ENCODE peak calls at places on chromosomes 6 and 20, in four cellular contexts. One of them, this sample, is unnamed.

GRCh38 chr20:46104262-46104661 is 13.9 kb upstream of the CD40 start:
- DNase-seq in mammary epithelial cell: no peak
- DNase-seq in ovary: no peak
- DNase-seq in IMR-90: no peak
- DNase-seq in this sample: no peak

GRCh38 chr6:19895866-19896579 is 58.9 kb downstream of the ID4 start:
- DNase-seq in mammary epithelial cell: peak
- DNase-seq in ovary: no peak
- DNase-seq in IMR-90: no peak
- DNase-seq in this sample: no peak

GRCh38 chr6:111925296-111925695 is 52.0 kb upstream of the FYN start:
- DNase-seq in IMR-90: peak
- DNase-seq in mammary epithelial cell: peak
- DNase-seq in ovary: no peak
- DNase-seq in this sample: no peak

GRCh38 chr6:1624071-1624847 is 14.5 kb downstream of the FOXC1 start:
- DNase-seq in ovary: no peak
- DNase-seq in mammary epithelial cell: no peak
- DNase-seq in IMR-90: no peak
- DNase-seq in this sample: no peak

GRCh38 chr20:62219992-62220665 is at the start of gene HRH3:
- DNase-seq in mammary epithelial cell: no peak
- DNase-seq in ovary: peak
- DNase-seq in IMR-90: no peak
- DNase-seq in this sample: no peak

GRCh38 chr6:99613398-99613704 is 6.7 kb downstream of the PRDM13 start:
- DNase-seq in IMR-90: peak
- DNase-seq in mammary epithelial cell: no peak
- DNase-seq in ovary: no peak
- DNase-seq in this sample: no peak

GRCh38 chr20:1537731-1538058 is 19.8 kb downstream of the SIRPD start:
- DNase-seq in mammary epithelial cell: no peak
- DNase-seq in IMR-90: no peak
- DNase-seq in ovary: no peak
- DNase-seq in this sample: no peak

GRCh38 chr6:84033523-84034451 is at the start of gene MRAP2:
- DNase-seq in mammary epithelial cell: peak
- DNase-seq in IMR-90: no peak
- DNase-seq in ovary: no peak
- DNase-seq in this sample: no peak

GRCh38 chr20:43726811-43727338 is at the start of gene GTSF1L:
- DNase-seq in mammary epithelial cell: no peak
- DNase-seq in ovary: no peak
- DNase-seq in IMR-90: peak
- DNase-seq in this sample: no peak

GRCh38 chr20:703426-703825 is 27.8 kb upstream of the SCRT2 start:
- DNase-seq in IMR-90: no peak
- DNase-seq in ovary: no peak
- DNase-seq in mammary epithelial cell: no peak
- DNase-seq in this sample: no peak

GRCh38 chr6:63904844-63905243 is 269.2 kb downstream of the PHF3 start:
- DNase-seq in IMR-90: peak
- DNase-seq in mammary epithelial cell: peak
- DNase-seq in ovary: no peak
- DNase-seq in this sample: no peak

GRCh38 chr6:156107514-156108150 is 652.0 kb upstream of the NOX3 start:
- DNase-seq in mammary epithelial cell: no peak
- DNase-seq in ovary: no peak
- DNase-seq in IMR-90: no peak
- DNase-seq in this sample: no peak

GRCh38 chr6:41027799-41028617 is 11.0 kb downstream of the UNC5CL start:
- DNase-seq in IMR-90: peak
- DNase-seq in ovary: peak
- DNase-seq in mammary epithelial cell: peak
- DNase-seq in this sample: peak

GRCh38 chr20:32247957-32248497 is 29.4 kb upstream of the KIF3B start:
- DNase-seq in ovary: no peak
- DNase-seq in mammary epithelial cell: no peak
- DNase-seq in IMR-90: no peak
- DNase-seq in this sample: no peak

GRCh38 chr20:52565614-52566013 is 374.0 kb upstream of the ZFP64 start:
- DNase-seq in ovary: no peak
- DNase-seq in IMR-90: no peak
- DNase-seq in mammary epithelial cell: no peak
- DNase-seq in this sample: no peak

GRCh38 chr20:15656124-15656523 is 917.1 kb downstream of the KIF16B start:
- DNase-seq in IMR-90: peak
- DNase-seq in ovary: no peak
- DNase-seq in mammary epithelial cell: no peak
- DNase-seq in this sample: no peak

GRCh38 chr6:26607434-26608230 is 10.9 kb downstream of the ABT1 start:
- DNase-seq in ovary: no peak
- DNase-seq in IMR-90: peak
- DNase-seq in mammary epithelial cell: peak
- DNase-seq in this sample: no peak

GRCh38 chr20:50824137-50824536 is 29.3 kb downstream of the BCAS4 start:
- DNase-seq in ovary: peak
- DNase-seq in IMR-90: peak
- DNase-seq in mammary epithelial cell: no peak
- DNase-seq in this sample: no peak

GRCh38 chr6:23179994-23180393 is 610.6 kb downstream of the HDGFL1 start:
- DNase-seq in ovary: no peak
- DNase-seq in mammary epithelial cell: no peak
- DNase-seq in IMR-90: no peak
- DNase-seq in this sample: no peak

GRCh38 chr20:63587781-63588591 is 13.9 kb upstream of the HELZ2 start:
- DNase-seq in IMR-90: no peak
- DNase-seq in mammary epithelial cell: no peak
- DNase-seq in ovary: no peak
- DNase-seq in this sample: no peak

GRCh38 chr6:90401933-90402830 is 105.5 kb upstream of the BACH2 start:
- DNase-seq in mammary epithelial cell: no peak
- DNase-seq in ovary: no peak
- DNase-seq in IMR-90: peak
- DNase-seq in this sample: no peak

DNA sequence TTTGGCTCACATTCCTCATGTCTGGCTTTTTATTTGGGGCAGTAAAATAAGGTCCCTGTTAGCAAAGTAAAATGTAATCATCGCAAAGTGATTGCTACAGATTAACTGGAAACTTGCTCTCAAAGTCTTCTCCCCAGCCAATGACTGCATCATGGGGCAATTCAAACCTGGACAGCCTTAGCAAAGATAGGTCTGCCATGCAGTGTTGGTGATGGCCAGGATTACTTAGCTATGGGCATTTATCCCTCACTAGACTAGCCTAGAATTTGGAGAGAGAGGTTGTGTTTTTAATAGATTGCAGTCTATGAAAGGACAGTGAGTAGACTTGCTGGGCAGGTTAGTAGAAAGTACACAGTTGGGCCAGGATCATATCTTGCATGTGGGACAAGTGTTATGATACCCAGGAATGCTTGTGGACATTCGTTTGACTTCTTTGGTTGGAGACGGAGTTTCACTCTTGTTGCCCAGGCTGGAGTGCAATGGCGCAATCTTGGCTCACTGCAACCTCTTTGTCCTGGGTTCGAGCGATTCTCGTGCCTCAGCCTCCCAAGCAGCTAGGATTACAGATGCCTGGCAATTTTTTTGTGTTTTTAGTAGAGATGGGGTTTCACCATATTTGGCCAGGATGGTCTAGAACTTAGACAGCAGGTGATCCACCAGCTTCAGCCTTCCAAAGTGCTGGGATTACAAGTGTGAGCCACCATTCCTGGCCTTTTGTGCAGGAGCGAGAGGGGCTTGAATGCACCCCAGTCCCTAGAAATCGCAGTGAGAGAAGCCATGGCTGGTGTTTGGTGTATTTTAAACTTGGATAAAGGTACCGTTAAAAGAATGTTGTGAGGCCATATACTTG is 3.4 kb downstream of the RPS12 start:
- DNase-seq in IMR-90: no peak
- DNase-seq in ovary: no peak
- DNase-seq in mammary epithelial cell: no peak
- DNase-seq in this sample: no peak
- H3K27ac ChIP-seq in IMR-90: no peak
- H3K27ac ChIP-seq in ovary: no peak
- H3K27ac ChIP-seq in mammary epithelial cell: no peak
- H3K27ac ChIP-seq in this sample: no peak

GRCh38 chr6:82040405-82041221 is 206.9 kb downstream of the IBTK start:
- DNase-seq in ovary: peak
- DNase-seq in IMR-90: peak
- DNase-seq in mammary epithelial cell: peak
- DNase-seq in this sample: no peak

DNA sequence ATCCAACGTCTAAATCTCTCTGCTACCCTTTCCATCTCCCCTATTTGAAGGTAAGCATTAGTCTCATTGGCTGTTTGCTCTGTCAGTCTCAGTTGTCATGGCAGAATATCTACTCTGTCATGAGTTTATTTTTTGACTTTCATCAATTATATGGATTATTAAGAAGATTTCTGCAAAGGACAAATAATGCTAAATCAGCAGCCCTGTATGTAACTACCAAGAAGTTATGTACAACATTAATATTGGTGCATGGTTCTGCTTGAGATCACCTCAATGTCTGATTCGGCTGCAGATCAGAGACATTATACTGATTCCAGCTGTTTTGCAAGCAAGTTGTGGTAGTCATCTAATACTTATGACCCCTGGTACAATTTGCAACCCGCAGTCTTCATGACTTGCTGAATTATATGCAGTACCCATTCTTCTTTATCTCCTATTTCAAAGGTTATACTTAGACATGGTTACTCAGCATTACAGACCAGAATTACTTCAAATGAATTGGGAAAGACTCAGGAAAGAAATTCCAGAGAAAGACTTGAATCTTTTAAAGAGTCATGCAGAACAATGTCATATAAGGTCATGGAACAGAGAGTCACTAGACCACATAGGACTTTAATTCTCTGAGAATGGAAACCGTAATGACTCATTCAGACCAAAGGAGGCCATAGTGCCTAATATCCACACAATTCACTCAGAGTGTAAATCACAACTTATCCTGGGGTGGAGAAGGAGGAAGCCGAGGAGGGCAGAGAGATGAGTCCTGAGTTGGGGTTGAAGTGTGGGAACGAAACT is 201.4 kb downstream of the IBTK start:
- DNase-seq in ovary: no peak
- DNase-seq in IMR-90: peak
- DNase-seq in mammary epithelial cell: no peak
- DNase-seq in this sample: no peak
- TF ChIP-seq CTCF in ovary: no peak
- TF ChIP-seq CTCF in IMR-90: no peak
- TF ChIP-seq CTCF in mammary epithelial cell: no peak
- TF ChIP-seq CTCF in this sample: no peak

DNA sequence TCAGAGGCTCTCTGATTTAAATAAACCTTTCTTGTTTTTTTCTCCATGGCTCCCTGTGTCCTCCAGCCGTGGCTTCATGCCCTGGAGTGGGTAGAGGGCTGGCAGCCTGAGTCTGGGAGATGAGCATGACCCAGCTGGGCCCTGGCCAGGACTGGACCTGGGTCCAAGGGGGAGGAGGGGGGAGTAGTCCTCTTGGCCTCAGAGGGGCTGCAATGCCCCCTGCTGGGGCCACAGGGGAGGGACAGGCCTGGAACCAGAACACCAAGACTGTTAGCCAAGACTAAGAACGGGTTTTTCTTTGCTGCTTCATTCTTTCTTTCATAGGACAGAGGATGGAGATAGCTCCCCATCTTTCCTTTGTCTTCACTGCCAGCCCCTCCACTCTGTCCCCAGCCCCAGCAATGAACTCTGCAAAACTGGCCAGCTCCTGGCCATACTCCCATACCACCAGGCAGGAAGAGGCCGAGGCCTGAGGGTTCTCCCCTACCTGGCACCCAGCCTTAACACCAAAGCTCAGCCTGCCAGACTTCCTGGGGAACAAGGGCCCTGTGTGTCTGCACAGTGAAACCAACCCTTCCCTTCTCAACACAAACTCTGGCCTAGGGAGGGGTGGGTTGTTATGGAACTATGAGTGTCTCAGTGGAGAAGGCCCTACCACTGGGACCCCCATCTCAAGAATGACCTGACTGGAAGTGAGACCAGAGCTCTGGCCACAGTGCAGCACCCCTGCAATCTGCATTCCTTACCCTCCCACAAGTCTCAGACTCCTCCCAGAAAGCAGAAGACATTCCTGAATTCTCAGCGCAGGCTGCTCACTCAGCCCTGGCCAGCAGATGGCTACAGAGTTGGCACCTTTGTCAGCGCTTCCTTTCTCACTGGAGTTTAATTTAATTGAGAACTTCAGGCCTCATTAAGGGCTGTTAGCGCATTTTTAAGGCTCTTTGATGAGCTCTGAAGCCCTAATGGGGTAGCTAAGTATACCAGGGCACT is 11.0 kb downstream of the SLC29A1 start:
- DNase-seq in IMR-90: peak
- DNase-seq in ovary: peak
- DNase-seq in mammary epithelial cell: peak
- DNase-seq in this sample: peak
- H3K4me3 ChIP-seq in IMR-90: no peak
- H3K4me3 ChIP-seq in ovary: no peak
- H3K4me3 ChIP-seq in mammary epithelial cell: no peak
- H3K4me3 ChIP-seq in this sample: no peak

GRCh38 chr6:149923327-149923986 is 536 bp upstream of the RAET1G start:
- DNase-seq in mammary epithelial cell: no peak
- DNase-seq in ovary: no peak
- DNase-seq in IMR-90: no peak
- DNase-seq in this sample: no peak

GRCh38 chr6:149925974-149926777 is 3.3 kb upstream of the RAET1G start:
- DNase-seq in IMR-90: peak
- DNase-seq in ovary: peak
- DNase-seq in mammary epithelial cell: peak
- DNase-seq in this sample: peak

GRCh38 chr6:149924933-149925252 is 2.0 kb upstream of the RAET1G start:
- DNase-seq in IMR-90: no peak
- DNase-seq in mammary epithelial cell: no peak
- DNase-seq in ovary: no peak
- DNase-seq in this sample: no peak

GRCh38 chr6:149924206-149924932 is 1.4 kb upstream of the RAET1G start:
- DNase-seq in IMR-90: no peak
- DNase-seq in ovary: no peak
- DNase-seq in mammary epithelial cell: no peak
- DNase-seq in this sample: no peak

DNA sequence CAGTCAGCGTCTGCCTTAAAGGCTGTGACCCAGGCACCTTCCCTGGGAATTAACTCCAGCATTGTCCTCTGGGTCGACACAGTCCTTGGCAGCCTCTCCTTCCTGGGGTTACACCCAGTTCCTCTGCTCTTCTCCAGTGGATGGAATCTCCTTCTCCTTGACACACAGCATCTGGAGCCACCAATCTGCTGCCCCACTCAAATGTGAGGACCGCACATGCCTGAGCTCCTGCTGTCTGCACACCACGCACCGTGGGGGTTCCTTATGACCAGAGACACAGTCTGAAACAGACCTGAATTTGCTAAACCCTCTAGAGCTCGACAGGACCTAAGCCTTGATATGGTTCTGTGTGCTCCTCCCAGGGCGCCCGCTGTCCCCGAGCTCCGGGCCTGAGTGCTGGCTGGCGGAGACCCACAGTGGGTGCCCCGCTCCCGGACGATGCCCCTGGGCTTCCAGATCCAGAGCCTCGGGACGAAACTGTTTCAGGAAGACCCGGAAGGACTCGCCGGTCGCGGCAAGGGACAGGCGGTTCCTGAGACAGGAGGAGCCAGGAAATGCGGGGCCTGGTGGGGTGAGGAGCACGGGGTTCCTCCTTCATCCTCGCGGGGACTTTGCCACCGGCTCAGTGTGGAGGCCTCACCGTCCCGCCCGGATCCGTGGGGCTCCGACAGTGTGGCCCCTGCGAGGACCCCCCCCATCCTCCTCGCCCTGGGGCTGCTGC is 2.5 kb upstream of the RAET1G start:
- DNase-seq in ovary: peak
- DNase-seq in IMR-90: no peak
- DNase-seq in mammary epithelial cell: no peak
- DNase-seq in this sample: no peak
- H3K27ac ChIP-seq in ovary: peak
- H3K27ac ChIP-seq in IMR-90: no peak
- H3K27ac ChIP-seq in mammary epithelial cell: no peak
- H3K27ac ChIP-seq in this sample: peak